ENCODE peak calls at places on chromosomes 12 and 14, in eight cellular contexts. One of them, this sample, is unnamed.

GRCh38 chr12:5193569-5193968 is 149.9 kb downstream of the KCNA5 start:
- DNase-seq in SK-N-SH: no peak
- DNase-seq in neural progenitor cell: no peak
- DNase-seq in HCT116: no peak
- DNase-seq in PC-3: no peak
- DNase-seq in MM.1S: no peak
- DNase-seq in hepatocyte: no peak
- DNase-seq in GM23338: no peak
- DNase-seq in this sample: no peak

GRCh38 chr12:10211975-10212622 is 578 bp upstream of the GABARAPL1 start:
- DNase-seq in SK-N-SH: peak; percentile 88
- DNase-seq in neural progenitor cell: peak; percentile 93
- DNase-seq in HCT116: peak; percentile 96
- DNase-seq in PC-3: peak; percentile 95
- DNase-seq in MM.1S: peak; percentile 89
- DNase-seq in hepatocyte: peak; percentile 98
- DNase-seq in GM23338: peak; percentile 94
- DNase-seq in this sample: peak; percentile 72

GRCh38 chr12:1836854-1837411 is 16.6 kb downstream of the LRTM2 start:
- DNase-seq in SK-N-SH: peak; percentile 86
- DNase-seq in neural progenitor cell: peak; percentile 61
- DNase-seq in HCT116: no peak
- DNase-seq in PC-3: peak; percentile 17
- DNase-seq in MM.1S: no peak
- DNase-seq in hepatocyte: no peak
- DNase-seq in GM23338: no peak
- DNase-seq in this sample: no peak

GRCh38 chr12:6753772-6754356 is 923 bp upstream of the MLF2 start:
- DNase-seq in SK-N-SH: no peak
- DNase-seq in neural progenitor cell: no peak
- DNase-seq in HCT116: no peak
- DNase-seq in PC-3: no peak
- DNase-seq in MM.1S: peak; percentile 13
- DNase-seq in hepatocyte: peak; percentile 49
- DNase-seq in GM23338: peak; percentile 98
- DNase-seq in this sample: no peak

GRCh38 chr12:119843100-119843499 is 34.0 kb downstream of the CIT start:
- DNase-seq in SK-N-SH: no peak
- DNase-seq in neural progenitor cell: no peak
- DNase-seq in HCT116: no peak
- DNase-seq in PC-3: no peak
- DNase-seq in MM.1S: no peak
- DNase-seq in hepatocyte: peak; percentile 12
- DNase-seq in GM23338: no peak
- DNase-seq in this sample: no peak

GRCh38 chr12:67750528-67751183 is 102.1 kb downstream of the DYRK2 start:
- DNase-seq in SK-N-SH: no peak
- DNase-seq in neural progenitor cell: no peak
- DNase-seq in HCT116: no peak
- DNase-seq in PC-3: no peak
- DNase-seq in MM.1S: peak; percentile 12
- DNase-seq in hepatocyte: no peak
- DNase-seq in GM23338: no peak
- DNase-seq in this sample: no peak

GRCh38 chr12:12167847-12168246 is 97.1 kb downstream of the BCL2L14 start:
- DNase-seq in SK-N-SH: no peak
- DNase-seq in neural progenitor cell: no peak
- DNase-seq in HCT116: no peak
- DNase-seq in PC-3: peak; percentile 35
- DNase-seq in MM.1S: no peak
- DNase-seq in hepatocyte: no peak
- DNase-seq in GM23338: no peak
- DNase-seq in this sample: no peak

GRCh38 chr12:120669055-120669828 is 17.7 kb upstream of the MLEC start:
- DNase-seq in SK-N-SH: peak; percentile 83
- DNase-seq in neural progenitor cell: peak; percentile 62
- DNase-seq in HCT116: no peak
- DNase-seq in PC-3: peak; percentile 37
- DNase-seq in MM.1S: no peak
- DNase-seq in hepatocyte: peak; percentile 65
- DNase-seq in GM23338: peak; percentile 52
- DNase-seq in this sample: peak; percentile 72

GRCh38 chr12:25455696-25456095 is 97.4 kb downstream of the LMNTD1 start:
- DNase-seq in SK-N-SH: no peak
- DNase-seq in neural progenitor cell: no peak
- DNase-seq in HCT116: no peak
- DNase-seq in PC-3: peak; percentile 67
- DNase-seq in MM.1S: no peak
- DNase-seq in hepatocyte: no peak
- DNase-seq in GM23338: no peak
- DNase-seq in this sample: no peak

GRCh38 chr14:104048758-104049496 is 36.6 kb upstream of the ASPG start:
- DNase-seq in SK-N-SH: no peak
- DNase-seq in neural progenitor cell: no peak
- DNase-seq in HCT116: no peak
- DNase-seq in PC-3: peak; percentile 11
- DNase-seq in MM.1S: no peak
- DNase-seq in hepatocyte: peak; percentile 57
- DNase-seq in GM23338: no peak
- DNase-seq in this sample: no peak

GRCh38 chr14:37399517-37399916 is 195.5 kb downstream of the FOXA1 start:
- DNase-seq in SK-N-SH: no peak
- DNase-seq in neural progenitor cell: no peak
- DNase-seq in HCT116: no peak
- DNase-seq in PC-3: no peak
- DNase-seq in MM.1S: no peak
- DNase-seq in hepatocyte: no peak
- DNase-seq in GM23338: no peak
- DNase-seq in this sample: no peak

GRCh38 chr12:52210925-52211650 is 19.3 kb upstream of the KRT80 start:
- DNase-seq in SK-N-SH: no peak
- DNase-seq in neural progenitor cell: no peak
- DNase-seq in HCT116: no peak
- DNase-seq in PC-3: no peak
- DNase-seq in MM.1S: no peak
- DNase-seq in hepatocyte: no peak
- DNase-seq in GM23338: no peak
- DNase-seq in this sample: no peak

GRCh38 chr14:55123101-55123500 is 6.0 kb upstream of the LGALS3 start:
- DNase-seq in SK-N-SH: peak; percentile 40
- DNase-seq in neural progenitor cell: no peak
- DNase-seq in HCT116: no peak
- DNase-seq in PC-3: peak; percentile 76
- DNase-seq in MM.1S: no peak
- DNase-seq in hepatocyte: peak; percentile 82
- DNase-seq in GM23338: no peak
- DNase-seq in this sample: no peak

GRCh38 chr12:89544730-89545184 is 18.9 kb upstream of the POC1B start:
- DNase-seq in SK-N-SH: no peak
- DNase-seq in neural progenitor cell: peak; percentile 91
- DNase-seq in HCT116: no peak
- DNase-seq in PC-3: no peak
- DNase-seq in MM.1S: no peak
- DNase-seq in hepatocyte: peak; percentile 32
- DNase-seq in GM23338: peak; percentile 6
- DNase-seq in this sample: no peak

DNA sequence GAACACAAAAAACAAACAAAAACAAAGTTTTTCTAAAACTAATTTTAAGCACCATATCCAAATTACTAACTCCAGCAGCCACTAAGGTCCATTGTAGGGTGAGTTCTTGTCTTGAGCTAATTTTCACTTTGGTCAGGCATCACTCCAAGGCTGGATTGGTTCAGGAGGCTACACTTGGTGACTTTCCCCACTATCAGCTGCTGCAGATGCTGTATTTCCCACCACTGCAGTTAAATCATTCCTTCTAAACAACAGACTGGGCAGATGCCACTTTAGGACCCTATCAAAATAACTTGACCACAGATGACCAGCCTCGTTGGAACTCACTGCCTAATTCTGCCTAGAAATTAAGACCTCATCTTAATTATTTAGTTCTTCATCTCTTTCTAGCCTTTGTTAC is 140.5 kb downstream of the SLC16A7 start:
- DNase-seq in SK-N-SH: no peak
- DNase-seq in neural progenitor cell: no peak
- DNase-seq in HCT116: no peak
- DNase-seq in PC-3: no peak
- DNase-seq in MM.1S: no peak
- DNase-seq in hepatocyte: no peak
- DNase-seq in GM23338: no peak
- DNase-seq in this sample: no peak
- TF ChIP-seq EZH2phosphoT487 in SK-N-SH: no peak
- TF ChIP-seq EZH2phosphoT487 in neural progenitor cell: no peak
- TF ChIP-seq EZH2phosphoT487 in HCT116: no peak
- TF ChIP-seq EZH2phosphoT487 in PC-3: no peak
- TF ChIP-seq EZH2phosphoT487 in MM.1S: no peak
- TF ChIP-seq EZH2phosphoT487 in hepatocyte: no peak
- TF ChIP-seq EZH2phosphoT487 in GM23338: no peak
- TF ChIP-seq EZH2phosphoT487 in this sample: no peak

DNA sequence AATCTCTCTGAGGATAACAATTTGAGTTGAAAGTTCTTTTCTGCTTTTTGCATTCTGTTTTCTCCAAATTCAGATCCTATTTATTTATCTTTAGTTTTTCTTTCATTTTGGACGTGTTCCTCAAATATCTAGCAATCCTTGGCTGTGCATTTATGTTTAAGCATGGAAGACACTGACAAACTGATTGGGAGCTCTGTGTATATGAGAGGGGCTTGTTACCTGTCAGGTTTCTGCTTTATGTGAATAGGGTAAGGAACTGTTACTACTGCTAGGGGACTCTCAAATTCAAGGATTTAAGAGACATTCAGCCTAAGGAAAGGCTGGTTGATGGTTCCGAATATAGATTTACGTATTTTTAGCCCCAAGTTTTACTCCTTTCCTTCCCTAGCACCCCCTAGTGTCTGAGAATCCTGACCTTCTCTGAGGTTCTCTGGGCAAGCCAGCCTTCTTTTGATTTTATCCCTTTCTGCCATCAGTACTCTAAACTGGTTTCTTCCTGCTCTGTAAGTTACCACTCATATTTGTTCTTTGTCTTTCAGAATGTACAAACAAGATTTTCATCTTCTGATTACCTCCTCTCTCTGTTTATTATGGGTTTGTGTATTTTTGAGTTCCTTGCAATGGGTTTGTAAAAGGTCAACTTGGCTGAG is 30.5 kb downstream of the YLPM1 start:
- DNase-seq in SK-N-SH: no peak
- DNase-seq in neural progenitor cell: peak; percentile 27
- DNase-seq in HCT116: no peak
- DNase-seq in PC-3: peak; percentile 32
- DNase-seq in MM.1S: no peak
- DNase-seq in hepatocyte: no peak
- DNase-seq in GM23338: peak; percentile 60
- DNase-seq in this sample: peak; percentile 16
- TF ChIP-seq CTCF in SK-N-SH: peak; percentile 49
- TF ChIP-seq CTCF in neural progenitor cell: peak; percentile 53
- TF ChIP-seq CTCF in HCT116: peak; percentile 44
- TF ChIP-seq CTCF in PC-3: peak; percentile 59
- TF ChIP-seq CTCF in MM.1S: no peak
- TF ChIP-seq CTCF in hepatocyte: peak; percentile 10
- TF ChIP-seq CTCF in GM23338: peak; percentile 60
- TF ChIP-seq CTCF in this sample: peak; percentile 69

GRCh38 chr12:31491819-31492598 is 98.9 kb downstream of the DENND5B start:
- DNase-seq in SK-N-SH: no peak
- DNase-seq in neural progenitor cell: no peak
- DNase-seq in HCT116: peak; percentile 93
- DNase-seq in PC-3: peak; percentile 89
- DNase-seq in MM.1S: no peak
- DNase-seq in hepatocyte: peak; percentile 39
- DNase-seq in GM23338: peak; percentile 31
- DNase-seq in this sample: no peak

GRCh38 chr12:31496257-31496656 is 94.7 kb downstream of the DENND5B start:
- DNase-seq in SK-N-SH: peak; percentile 6
- DNase-seq in neural progenitor cell: no peak
- DNase-seq in HCT116: no peak
- DNase-seq in PC-3: no peak
- DNase-seq in MM.1S: no peak
- DNase-seq in hepatocyte: no peak
- DNase-seq in GM23338: no peak
- DNase-seq in this sample: no peak

GRCh38 chr12:31491395-31491794 is 99.5 kb downstream of the DENND5B start:
- DNase-seq in SK-N-SH: no peak
- DNase-seq in neural progenitor cell: no peak
- DNase-seq in HCT116: no peak
- DNase-seq in PC-3: no peak
- DNase-seq in MM.1S: no peak
- DNase-seq in hepatocyte: no peak
- DNase-seq in GM23338: no peak
- DNase-seq in this sample: no peak

GRCh38 chr12:31494455-31494854 is 96.5 kb downstream of the DENND5B start:
- DNase-seq in SK-N-SH: no peak
- DNase-seq in neural progenitor cell: no peak
- DNase-seq in HCT116: no peak
- DNase-seq in PC-3: no peak
- DNase-seq in MM.1S: no peak
- DNase-seq in hepatocyte: no peak
- DNase-seq in GM23338: no peak
- DNase-seq in this sample: no peak

GRCh38 chr12:31492599-31493196 is 98.2 kb downstream of the DENND5B start:
- DNase-seq in SK-N-SH: no peak
- DNase-seq in neural progenitor cell: no peak
- DNase-seq in HCT116: no peak
- DNase-seq in PC-3: no peak
- DNase-seq in MM.1S: no peak
- DNase-seq in hepatocyte: no peak
- DNase-seq in GM23338: no peak
- DNase-seq in this sample: no peak
- TF ChIP-seq EZH2phosphoT487 in SK-N-SH: no peak
- TF ChIP-seq EZH2phosphoT487 in neural progenitor cell: no peak
- TF ChIP-seq EZH2phosphoT487 in HCT116: no peak
- TF ChIP-seq EZH2phosphoT487 in PC-3: no peak
- TF ChIP-seq EZH2phosphoT487 in MM.1S: no peak
- TF ChIP-seq EZH2phosphoT487 in hepatocyte: no peak
- TF ChIP-seq EZH2phosphoT487 in GM23338: no peak
- TF ChIP-seq EZH2phosphoT487 in this sample: no peak

DNA sequence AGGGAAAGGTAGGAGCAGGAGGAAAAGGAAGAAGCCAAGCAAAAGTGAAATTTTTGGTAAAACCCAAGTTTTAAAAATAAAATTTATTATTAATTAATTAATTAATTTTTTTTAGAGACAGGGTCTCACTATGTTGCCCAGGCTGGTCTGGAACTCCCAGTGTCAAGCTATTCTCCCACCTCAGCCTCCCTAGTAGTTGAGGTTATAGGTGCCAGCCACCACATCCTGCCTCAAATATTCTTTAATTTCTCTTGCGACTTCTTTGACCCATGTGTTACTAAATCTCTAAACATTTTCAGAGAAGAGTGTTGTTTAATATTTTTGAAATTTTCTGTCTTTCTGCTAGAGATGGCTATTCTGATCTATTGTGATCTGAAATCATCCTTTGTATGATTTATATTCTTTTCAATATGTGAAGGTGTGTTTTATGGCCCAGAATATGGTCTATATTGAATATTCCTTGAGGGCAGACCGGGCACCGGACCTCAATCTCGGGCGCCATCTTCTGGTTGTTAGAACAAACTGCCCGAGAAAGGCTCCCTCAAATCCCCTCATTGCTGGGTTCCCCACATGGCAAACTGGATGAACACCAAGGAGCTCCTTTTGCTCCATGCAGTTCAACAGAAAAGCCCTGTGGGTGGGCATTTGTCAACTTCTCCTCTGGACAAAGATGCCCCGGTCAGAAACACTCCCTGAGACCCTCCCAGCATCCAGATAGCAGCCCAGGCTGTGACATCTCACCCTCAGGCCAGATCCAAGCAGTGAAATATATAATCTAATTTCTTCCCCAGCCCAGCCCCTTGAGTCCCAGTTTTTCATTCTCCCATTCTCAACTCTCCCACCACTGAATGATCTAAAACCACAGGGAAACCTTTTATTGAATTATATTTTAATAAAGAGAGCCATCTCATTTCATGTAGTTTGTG is 110.5 kb downstream of the ASCL4 start:
- DNase-seq in SK-N-SH: peak; percentile 74
- DNase-seq in neural progenitor cell: peak; percentile 85
- DNase-seq in HCT116: peak; percentile 41
- DNase-seq in PC-3: peak; percentile 72
- DNase-seq in MM.1S: peak; percentile 63
- DNase-seq in hepatocyte: peak; percentile 87
- DNase-seq in GM23338: peak; percentile 84
- DNase-seq in this sample: peak; percentile 68
- TF ChIP-seq CTCF in SK-N-SH: peak; percentile 88
- TF ChIP-seq CTCF in neural progenitor cell: peak; percentile 87
- TF ChIP-seq CTCF in HCT116: peak; percentile 79
- TF ChIP-seq CTCF in PC-3: peak; percentile 92
- TF ChIP-seq CTCF in MM.1S: peak; percentile 80
- TF ChIP-seq CTCF in hepatocyte: peak; percentile 89
- TF ChIP-seq CTCF in GM23338: peak; percentile 85
- TF ChIP-seq CTCF in this sample: peak; percentile 91